ENCODE peak calls at places on chromosomes 11 and 22, in six cellular contexts. W is activated T-cell treated with anti-CD3 and anti-CD28 coated beads, Interleukin-2, amount 50 U/mL, for 72 hours; C is lower leg skin; R is NCI-H460; X is posterior vena cava; D is glutamatergic neuron. B is an unnamed sample.
A peak's percentile ranks its signal among the peaks of the same experiment; 100 is the strongest.

GRCh38 chr22:29078869-29079207 is 6.0 kb downstream of the KREMEN1 start:
- DNase-seq in W (no peak), C (no peak), R (no peak), X (no peak), D (no peak), B (no peak)

GRCh38 chr11:895331-896223 is 15.0 kb downstream of the CHID1 start:
- DNase-seq in W (no peak), C (no peak), R (no peak), X (no peak), D (no peak), B (no peak)

GRCh38 chr11:45647329-45647728 is 18.1 kb downstream of the CHST1 start:
- DNase-seq in W (no peak), C (no peak), R (no peak), X (no peak), D (no peak), B (no peak)

GRCh38 chr11:32392840-32393239 is 42.5 kb downstream of the WT1 start:
- DNase-seq in W (no peak), C (no peak), R (no peak), X (no peak), D (no peak), B (no peak)

GRCh38 chr11:8732748-8733241 is 50.2 kb downstream of the RPL27A start:
- DNase-seq in W (no peak), C (peak; percentile 54), R (no peak), X (peak; percentile 89), D (no peak), B (no peak)

GRCh38 chr11:65719887-65720236 is 736 bp downstream of the RNASEH2C start:
- DNase-seq in W (peak; percentile 35), C (no peak), R (no peak), X (no peak), D (peak; percentile 26), B (no peak)

GRCh38 chr22:38292694-38293093 is 19.9 kb upstream of the TMEM184B start:
- DNase-seq in W (no peak), C (no peak), R (no peak), X (no peak), D (no peak), B (no peak)

GRCh38 chr11:115778928-115779650 is 274.9 kb upstream of the CADM1 start:
- DNase-seq in W (no peak), C (no peak), R (no peak), X (no peak), D (no peak), B (no peak)

GRCh38 chr11:76233936-76234703 is 27.8 kb upstream of the WNT11 start:
- DNase-seq in W (no peak), C (peak; percentile 61), R (peak; percentile 33), X (peak; percentile 92), D (peak; percentile 40), B (peak; percentile 29)

GRCh38 chr11:92932023-92932422 is 37.4 kb upstream of the MTNR1B start:
- DNase-seq in W (no peak), C (no peak), R (no peak), X (no peak), D (no peak), B (no peak)

GRCh38 chr11:120660024-120660565 is 148.5 kb downstream of the GRIK4 start:
- DNase-seq in W (peak; percentile 24), C (no peak), R (peak; percentile 23), X (no peak), D (peak; percentile 63), B (no peak)

GRCh38 chr11:117180661-117181585 is 2.4 kb downstream of the SIDT2 start:
- DNase-seq in W (peak; percentile 65), C (peak; percentile 60), R (peak; percentile 38), X (peak; percentile 93), D (peak; percentile 75), B (peak; percentile 18)

GRCh38 chr22:46614070-46614931 is 5.9 kb upstream of the GRAMD4 start:
- DNase-seq in W (peak; percentile 75), C (no peak), R (no peak), X (no peak), D (no peak), B (no peak)

GRCh38 chr11:65630215-65630614 is 7.7 kb upstream of the SIPA1 start:
- DNase-seq in W (no peak), C (no peak), R (no peak), X (no peak), D (no peak), B (no peak)

GRCh38 chr11:75055511-75055910 is 41.2 kb downstream of the OR2AT4 start:
- DNase-seq in W (no peak), C (no peak), R (no peak), X (no peak), D (no peak), B (no peak)

GRCh38 chr22:37930270-37930951 is 23.0 kb downstream of the C22orf23 start:
- DNase-seq in W (no peak), C (no peak), R (no peak), X (no peak), D (peak; percentile 58), B (no peak)

GRCh38 chr11:45593992-45594391 is 71.4 kb downstream of the CHST1 start:
- DNase-seq in W (no peak), C (no peak), R (no peak), X (no peak), D (no peak), B (no peak)

GRCh38 chr11:27150098-27150497 is 109.5 kb downstream of the BBOX1 start:
- DNase-seq in W (no peak), C (no peak), R (no peak), X (no peak), D (no peak), B (no peak)

GRCh38 chr11:71095294-71095850 is 157.0 kb downstream of the SHANK2 start:
- DNase-seq in W (no peak), C (no peak), R (no peak), X (no peak), D (no peak), B (no peak)

GRCh38 chr11:18739684-18740083 is 13.7 kb upstream of the IGSF22 start:
- DNase-seq in W (no peak), C (no peak), R (no peak), X (no peak), D (no peak), B (no peak)

GRCh38 chr11:75793966-75794365 is 21.0 kb upstream of the UVRAG start:
- DNase-seq in W (no peak), C (no peak), R (no peak), X (peak; percentile 50), D (no peak), B (no peak)

GRCh38 chr11:2508793-2509192 is 64.0 kb downstream of the KCNQ1 start:
- DNase-seq in W (no peak), C (no peak), R (no peak), X (peak; percentile 34), D (no peak), B (no peak)

GRCh38 chr11:69156673-69157155 is 979 bp downstream of the SMIM38 start:
- DNase-seq in W (no peak), C (no peak), R (no peak), X (peak; percentile 81), D (no peak), B (no peak)

GRCh38 chr11:117613521-117613920 is 183.5 kb downstream of the DSCAML1 start:
- DNase-seq in W (no peak), C (no peak), R (no peak), X (peak; percentile 37), D (no peak), B (no peak)

GRCh38 chr22:30159561-30160353 is 79.5 kb downstream of the HORMAD2 start:
- DNase-seq in W (no peak), C (no peak), R (peak; percentile 41), X (no peak), D (no peak), B (no peak)

GRCh38 chr11:43943357-43943930 is 1.0 kb downstream of the C11orf96 start:
- DNase-seq in W (peak; percentile 8), C (no peak), R (no peak), X (peak; percentile 43), D (peak; percentile 47), B (no peak)

GRCh38 chr11:23236846-23237550 is 376.7 kb upstream of the CCDC179 start:
- DNase-seq in W (no peak), C (no peak), R (no peak), X (no peak), D (no peak), B (no peak)

GRCh38 chr11:93517611-93518010 is 25.6 kb downstream of the SMCO4 start:
- DNase-seq in W (no peak), C (no peak), R (no peak), X (no peak), D (no peak), B (no peak)

GRCh38 chr11:17991799-17992433 is 20.9 kb downstream of the SERGEF start:
- DNase-seq in W (peak; percentile 45), C (no peak), R (peak; percentile 25), X (no peak), D (peak; percentile 48), B (peak; percentile 21)

GRCh38 chr11:106389096-106389495 is 311.6 kb downstream of the AASDHPPT start:
- DNase-seq in W (no peak), C (no peak), R (no peak), X (no peak), D (no peak), B (no peak)

GRCh38 chr11:75069473-75069872 is 27.2 kb downstream of the OR2AT4 start:
- DNase-seq in W (no peak), C (no peak), R (no peak), X (no peak), D (no peak), B (no peak)